ENCODE peak calls at places on chromosome 17, in seven cellular contexts. S is GM12865, M is WERI-Rb-1, A is esophagus squamous epithelium, W is ascending aorta, F is GM12864, J is thoracic aorta. B is an unnamed sample.

GRCh38 chr17:41322903-41323895 is 7.7 kb upstream of the KRTAP17-1 start:
- DNase-seq in F (no peak), A (no peak), W (no peak), M (no peak), J (no peak), S (no peak), B (no peak)

GRCh38 chr17:68399638-68400403 is 57.5 kb downstream of the WIPI1 start:
- DNase-seq in M (no peak), J (no peak), S (peak; percentile 9), W (no peak), F (no peak), A (no peak), B (peak; percentile 9)

GRCh38 chr17:10025976-10026785 is 121.1 kb upstream of the RCVRN start:
- DNase-seq in M (no peak), A (no peak), J (no peak), W (no peak), F (no peak), S (no peak), B (no peak)

GRCh38 chr17:42179911-42180410 is 981 bp downstream of the KCNH4 start:
- DNase-seq in S (peak; percentile 35), W (no peak), A (no peak), M (no peak), F (no peak), J (no peak), B (no peak)

GRCh38 chr17:42363767-42364585 is 24.3 kb downstream of the STAT3 start:
- DNase-seq in W (peak; percentile 76), M (no peak), S (no peak), A (no peak), J (no peak), F (no peak), B (no peak)

GRCh38 chr17:80811181-80812105 is 180.2 kb upstream of the CHMP6 start:
- DNase-seq in M (peak; percentile 4), W (peak; percentile 46), J (no peak), S (no peak), A (no peak), F (no peak), B (no peak)

GRCh38 chr17:35212668-35213067 is 18.5 kb upstream of the SLC35G3 start:
- DNase-seq in W (no peak), J (no peak), S (no peak), A (no peak), F (no peak), M (no peak), B (no peak)

GRCh38 chr17:78875738-78876597 is 27.0 kb downstream of the CEP295NL start:
- DNase-seq in W (no peak), S (no peak), F (no peak), M (peak; percentile 71), A (no peak), J (no peak), B (no peak)

GRCh38 chr17:67605259-67605912 is 112.3 kb upstream of the NOL11 start:
- DNase-seq in W (no peak), F (no peak), A (no peak), J (no peak), M (no peak), S (no peak), B (no peak)

GRCh38 chr17:72249441-72249840 is 128.6 kb downstream of the SOX9 start:
- DNase-seq in J (no peak), W (no peak), S (no peak), F (no peak), M (no peak), A (no peak), B (no peak)

GRCh38 chr17:80372922-80373570 is 41.9 kb upstream of the ENDOV start:
- DNase-seq in F (no peak), S (no peak), M (no peak), J (no peak), A (no peak), W (no peak), B (no peak)

GRCh38 chr17:82320140-82320840 is 2.9 kb upstream of the CD7 start:
- DNase-seq in W (no peak), J (no peak), M (no peak), S (no peak), A (no peak), F (no peak), B (no peak)
- H3K4me3 ChIP-seq in W (no peak overlapping the region), J (no peak overlapping the region), M (no peak overlapping the region), S (no peak overlapping the region), A (no peak overlapping the region), F (no peak overlapping the region), B (no peak overlapping the region)

DNA sequence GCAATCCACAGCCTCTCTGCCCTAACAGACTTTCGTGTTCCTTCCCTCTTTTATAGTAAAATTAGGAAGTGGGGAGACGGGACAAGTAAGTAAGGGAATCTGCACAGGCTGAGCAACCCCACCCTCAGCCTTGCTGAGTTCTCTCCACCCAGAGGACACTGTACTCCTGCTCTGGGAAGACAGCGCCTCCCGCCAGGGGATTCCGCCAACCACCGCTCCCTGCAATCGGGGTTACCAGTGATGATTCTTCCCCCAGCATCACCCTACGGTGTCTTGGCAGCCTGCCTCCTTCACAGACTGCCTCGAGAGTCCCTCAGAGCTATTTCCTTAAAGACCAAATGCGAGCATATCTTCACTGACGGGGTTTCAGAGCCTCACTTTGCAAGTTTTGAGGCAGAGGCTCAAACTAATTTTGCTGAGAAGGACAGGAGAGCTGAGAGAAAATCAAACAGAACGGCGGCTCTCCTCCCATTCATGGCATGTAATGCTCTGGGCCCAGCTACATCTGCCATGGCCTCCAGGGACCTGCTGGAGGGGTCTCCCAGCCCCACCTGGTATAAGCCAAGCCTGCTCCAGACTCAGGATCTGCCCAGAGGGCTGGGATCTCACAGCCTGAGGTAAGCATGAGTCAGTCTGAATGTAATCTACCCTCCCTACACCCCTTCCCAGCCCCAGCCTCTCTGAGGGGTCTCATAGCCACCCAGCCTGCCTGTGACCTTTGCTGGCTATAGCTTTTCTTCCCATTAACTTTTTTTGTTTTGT is 22.7 kb upstream of the ASGR2 start:
- DNase-seq in F (no peak), A (no peak), W (no peak), J (no peak), M (no peak), S (no peak), B (no peak)
- TF ChIP-seq CTCF in F (no peak), A (no peak), W (no peak), J (no peak), M (no peak), S (no peak), B (no peak)

GRCh38 chr17:50781167-50781566 is 13.8 kb upstream of the ANKRD40CL start:
- DNase-seq in J (no peak), M (no peak), S (no peak), W (no peak), A (no peak), F (no peak), B (no peak)
- H3K4me3 ChIP-seq in J (peak overlapping the region; percentile 59), M (no peak overlapping the region), S (peak overlapping the region; percentile 29), W (peak overlapping the region; percentile 52), A (no peak overlapping the region), F (no peak overlapping the region), B (no peak overlapping the region)

DNA sequence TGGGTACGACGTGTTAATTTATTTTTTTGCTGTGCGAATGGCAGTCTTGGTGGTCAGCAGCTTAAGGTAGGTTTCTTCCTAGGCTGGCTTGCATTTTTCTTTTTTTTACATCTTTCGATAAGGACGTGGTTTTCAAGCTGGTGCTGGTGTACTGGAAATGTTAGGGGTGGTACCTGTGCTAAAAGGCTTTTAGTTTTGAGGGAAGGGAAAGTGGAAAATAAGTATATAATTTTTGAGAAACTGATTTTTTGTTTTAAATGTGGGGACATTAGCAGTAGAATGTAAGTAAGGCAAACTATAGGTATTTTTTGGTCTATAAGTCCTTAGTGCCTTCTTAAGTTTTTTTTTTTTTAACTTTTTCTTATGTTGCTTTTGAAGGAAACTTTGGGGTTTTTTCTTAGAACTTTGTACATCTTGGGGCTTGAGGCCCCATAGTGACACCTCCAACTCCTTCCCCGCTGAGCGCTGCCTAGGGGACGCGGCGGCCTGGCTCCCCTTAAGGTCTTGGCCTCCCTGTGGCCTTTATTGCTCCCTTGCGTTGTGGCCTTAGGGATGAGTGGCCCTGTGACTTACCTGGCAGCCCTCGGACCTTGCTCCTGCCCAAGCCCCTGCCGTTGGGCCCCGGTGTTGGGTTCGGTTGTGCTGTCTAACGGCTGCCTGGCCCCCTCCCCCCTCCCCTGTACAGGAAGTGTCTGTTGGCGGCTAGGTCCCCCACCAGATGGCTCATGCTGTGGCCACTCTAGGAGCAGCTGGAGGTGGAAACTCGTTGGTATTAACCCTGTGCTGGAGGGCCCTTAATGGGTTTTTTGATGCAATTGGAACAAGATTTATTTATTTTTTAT is 88.0 kb upstream of the RPRML start:
- DNase-seq in A (peak; percentile 17), W (peak; percentile 86), M (peak; percentile 94), S (peak; percentile 94), F (peak; percentile 78), J (peak; percentile 47), B (peak; percentile 76)
- TF ChIP-seq CTCF in A (no peak), W (no peak), M (peak; percentile 13), S (peak; percentile 7), F (no peak), J (no peak), B (no peak)

GRCh38 chr17:20077978-20078674 is 69.0 kb downstream of the SPECC1 start:
- DNase-seq in M (no peak), S (peak; percentile 19), W (no peak), A (no peak), F (no peak), J (no peak), B (no peak)
- H3K4me3 ChIP-seq in M (no peak overlapping the region), S (no peak overlapping the region), W (no peak overlapping the region), A (no peak overlapping the region), F (no peak overlapping the region), J (no peak overlapping the region), B (no peak overlapping the region)

B was measured in lung.